ENCODE peak calls at places on chromosomes 7 and 10, in seven cellular contexts. E, B, V, P, G, T and I are unnamed samples.

GRCh38 chr10:14153570-14154055 is 177.1 kb downstream of the FRMD4A start:
- DNase-seq in V (no peak), B (peak), E (no peak), T (no peak), P (no peak), G (no peak), I (no peak)

GRCh38 chr10:131068311-131068710 is 243.2 kb downstream of the TCERG1L start:
- DNase-seq in B (no peak), E (no peak), P (no peak), V (no peak), T (no peak), G (no peak), I (no peak)

GRCh38 chr10:76021391-76021790 is 590.0 kb downstream of the LRMDA start:
- DNase-seq in G (no peak), B (no peak), E (no peak), T (no peak), P (no peak), V (no peak), I (no peak)

GRCh38 chr7:42014625-42015412 is 222.2 kb downstream of the GLI3 start:
- DNase-seq in V (peak), T (peak), P (peak), G (no peak), E (peak), B (no peak), I (no peak)

GRCh38 chr7:41027428-41028115 is 675.3 kb downstream of the INHBA start:
- DNase-seq in V (no peak), E (peak), G (peak), B (peak), P (no peak), T (no peak), I (no peak)

GRCh38 chr7:132815130-132815529 is 238.9 kb upstream of the PLXNA4 start:
- DNase-seq in E (no peak), G (no peak), T (no peak), B (no peak), V (no peak), P (no peak), I (no peak)

GRCh38 chr7:19060870-19061269 is 56.6 kb downstream of the TWIST1 start:
- DNase-seq in T (no peak), V (no peak), G (no peak), E (no peak), P (no peak), B (no peak), I (no peak)

GRCh38 chr10:70418713-70419112 is 14.8 kb downstream of the EIF4EBP2 start:
- DNase-seq in T (no peak), G (no peak), E (no peak), V (no peak), P (no peak), B (no peak), I (no peak)

GRCh38 chr10:79446451-79447020 is 1.1 kb upstream of the ZCCHC24 start:
- DNase-seq in B (peak), P (peak), G (no peak), T (peak), E (peak), V (no peak), I (no peak)